ENCODE peak calls at places on chromosomes 16 and 17, in five cellular contexts. One of them, this sample, is unnamed.

GRCh38 chr16:74666425-74667214 is at the start of gene RFWD3:
- DNase-seq in A549: peak; percentile 100
- DNase-seq in tibial nerve: peak; percentile 94
- DNase-seq in fibroblast of pulmonary artery: peak; percentile 99
- DNase-seq in uterus: peak; percentile 96
- DNase-seq in this sample: peak; percentile 97

GRCh38 chr17:33260638-33261037 is 32.5 kb downstream of the ASIC2 start:
- DNase-seq in fibroblast of pulmonary artery: no peak
- DNase-seq in A549: no peak
- DNase-seq in tibial nerve: no peak
- DNase-seq in uterus: no peak
- DNase-seq in this sample: no peak

GRCh38 chr17:75093543-75094158 is 5.9 kb downstream of the SLC16A5 start:
- DNase-seq in tibial nerve: no peak
- DNase-seq in A549: no peak
- DNase-seq in fibroblast of pulmonary artery: no peak
- DNase-seq in uterus: no peak
- DNase-seq in this sample: peak; percentile 70

GRCh38 chr17:80270104-80270503 is 9.5 kb downstream of the RNF213 start:
- DNase-seq in uterus: no peak
- DNase-seq in fibroblast of pulmonary artery: no peak
- DNase-seq in tibial nerve: no peak
- DNase-seq in A549: no peak
- DNase-seq in this sample: no peak

GRCh38 chr17:78058001-78058400 is 70.6 kb downstream of the TMC6 start:
- DNase-seq in fibroblast of pulmonary artery: no peak
- DNase-seq in A549: no peak
- DNase-seq in uterus: no peak
- DNase-seq in tibial nerve: no peak
- DNase-seq in this sample: no peak

GRCh38 chr16:77043076-77043475 is 147.9 kb upstream of the MON1B start:
- DNase-seq in A549: peak; percentile 14
- DNase-seq in fibroblast of pulmonary artery: peak; percentile 56
- DNase-seq in tibial nerve: no peak
- DNase-seq in uterus: no peak
- DNase-seq in this sample: no peak

GRCh38 chr16:57255686-57256415 is 10.8 kb downstream of the ARL2BP start:
- DNase-seq in fibroblast of pulmonary artery: no peak
- DNase-seq in tibial nerve: no peak
- DNase-seq in A549: no peak
- DNase-seq in uterus: no peak
- DNase-seq in this sample: no peak

GRCh38 chr16:23597003-23597756 is 1.1 kb upstream of the NDUFAB1 start:
- DNase-seq in tibial nerve: no peak
- DNase-seq in fibroblast of pulmonary artery: peak; percentile 18
- DNase-seq in A549: peak; percentile 23
- DNase-seq in uterus: no peak
- DNase-seq in this sample: no peak

GRCh38 chr16:13510425-13511151 is 409.4 kb upstream of the ERCC4 start:
- DNase-seq in fibroblast of pulmonary artery: no peak
- DNase-seq in uterus: no peak
- DNase-seq in tibial nerve: no peak
- DNase-seq in A549: no peak
- DNase-seq in this sample: no peak

GRCh38 chr17:61816538-61816937 is 46.8 kb downstream of the BRIP1 start:
- DNase-seq in A549: no peak
- DNase-seq in uterus: no peak
- DNase-seq in tibial nerve: no peak
- DNase-seq in fibroblast of pulmonary artery: no peak
- DNase-seq in this sample: no peak

GRCh38 chr17:73841431-73842060 is 197.3 kb upstream of the SDK2 start:
- DNase-seq in A549: peak; percentile 54
- DNase-seq in tibial nerve: no peak
- DNase-seq in fibroblast of pulmonary artery: no peak
- DNase-seq in uterus: no peak
- DNase-seq in this sample: no peak

GRCh38 chr17:51456942-51457341 is 196.6 kb downstream of the UTP18 start:
- DNase-seq in A549: no peak
- DNase-seq in uterus: no peak
- DNase-seq in fibroblast of pulmonary artery: no peak
- DNase-seq in tibial nerve: no peak
- DNase-seq in this sample: no peak

GRCh38 chr17:29158515-29159275 is 21.5 kb downstream of the MYO18A start:
- DNase-seq in tibial nerve: no peak
- DNase-seq in uterus: no peak
- DNase-seq in A549: no peak
- DNase-seq in fibroblast of pulmonary artery: peak; percentile 72
- DNase-seq in this sample: no peak

GRCh38 chr17:50056217-50056960 is 479 bp downstream of the ITGA3 start:
- DNase-seq in uterus: peak; percentile 69
- DNase-seq in A549: no peak
- DNase-seq in tibial nerve: no peak
- DNase-seq in fibroblast of pulmonary artery: peak; percentile 71
- DNase-seq in this sample: peak; percentile 70

GRCh38 chr16:86355114-86355513 is 155.2 kb upstream of the FOXF1 start:
- DNase-seq in A549: no peak
- DNase-seq in fibroblast of pulmonary artery: no peak
- DNase-seq in tibial nerve: no peak
- DNase-seq in uterus: no peak
- DNase-seq in this sample: no peak

GRCh38 chr17:41024702-41025101 is 2.3 kb downstream of the KRTAP1-5 start:
- DNase-seq in fibroblast of pulmonary artery: no peak
- DNase-seq in tibial nerve: no peak
- DNase-seq in A549: no peak
- DNase-seq in uterus: no peak
- DNase-seq in this sample: no peak

GRCh38 chr17:956905-957304 is 22.7 kb downstream of the NXN start:
- DNase-seq in uterus: no peak
- DNase-seq in A549: peak; percentile 69
- DNase-seq in fibroblast of pulmonary artery: no peak
- DNase-seq in tibial nerve: no peak
- DNase-seq in this sample: no peak

GRCh38 chr17:1830288-1830687 is 483 bp downstream of the RPA1 start:
- DNase-seq in A549: peak; percentile 33
- DNase-seq in uterus: no peak
- DNase-seq in fibroblast of pulmonary artery: no peak
- DNase-seq in tibial nerve: no peak
- DNase-seq in this sample: no peak

GRCh38 chr17:49061524-49061943 is 64.3 kb downstream of the IGF2BP1 start:
- DNase-seq in A549: no peak
- DNase-seq in tibial nerve: no peak
- DNase-seq in uterus: no peak
- DNase-seq in fibroblast of pulmonary artery: peak; percentile 14
- DNase-seq in this sample: no peak

GRCh38 chr17:72554508-72554907 is 433.7 kb downstream of the SOX9 start:
- DNase-seq in fibroblast of pulmonary artery: no peak
- DNase-seq in tibial nerve: no peak
- DNase-seq in A549: no peak
- DNase-seq in uterus: no peak
- DNase-seq in this sample: no peak

GRCh38 chr17:62627219-62627903 is at the start of gene MRC2:
- DNase-seq in A549: peak; percentile 86
- DNase-seq in tibial nerve: no peak
- DNase-seq in uterus: peak; percentile 84
- DNase-seq in fibroblast of pulmonary artery: peak; percentile 84
- DNase-seq in this sample: peak; percentile 68

GRCh38 chr16:81514041-81514559 is 69.5 kb downstream of the CMIP start:
- DNase-seq in A549: no peak
- DNase-seq in fibroblast of pulmonary artery: no peak
- DNase-seq in uterus: no peak
- DNase-seq in tibial nerve: no peak
- DNase-seq in this sample: no peak

GRCh38 chr17:78960945-78961344 is 18.8 kb downstream of the LGALS3BP start:
- DNase-seq in A549: no peak
- DNase-seq in fibroblast of pulmonary artery: peak; percentile 36
- DNase-seq in tibial nerve: no peak
- DNase-seq in uterus: no peak
- DNase-seq in this sample: peak; percentile 54

GRCh38 chr16:1960665-1961630 is 1.6 kb downstream of the NDUFB10 start:
- DNase-seq in A549: no peak
- DNase-seq in fibroblast of pulmonary artery: peak; percentile 32
- DNase-seq in tibial nerve: no peak
- DNase-seq in uterus: no peak
- DNase-seq in this sample: no peak
- H3K4me3 ChIP-seq in A549: peak overlapping the region; percentile 88
- H3K4me3 ChIP-seq in fibroblast of pulmonary artery: peak overlapping the region; percentile 89
- H3K4me3 ChIP-seq in tibial nerve: peak overlapping the region; percentile 87
- H3K4me3 ChIP-seq in uterus: no peak overlapping the region
- H3K4me3 ChIP-seq in this sample: no peak overlapping the region

DNA sequence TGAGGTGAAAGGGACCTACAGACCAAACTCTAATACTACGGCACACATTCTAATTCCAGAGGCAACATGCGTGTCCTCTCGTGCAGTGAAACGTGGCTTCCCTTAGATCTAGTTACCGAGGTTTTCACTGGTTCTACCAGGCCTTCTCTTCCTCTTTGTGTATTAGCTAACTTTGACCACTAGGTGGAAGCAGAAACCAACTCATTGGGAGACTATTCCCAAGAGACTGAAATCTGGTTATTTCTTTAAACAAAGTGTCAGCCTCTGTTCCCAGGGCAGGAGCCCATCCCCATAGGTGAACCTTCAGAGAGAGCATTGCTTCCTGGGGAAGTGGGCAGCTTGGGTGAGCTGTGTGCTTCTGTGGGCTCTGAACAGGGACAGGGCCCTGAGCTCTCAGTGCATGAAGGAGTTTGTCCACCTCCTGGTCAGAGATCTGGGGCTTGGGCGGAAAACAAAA is 19.7 kb upstream of the RCVRN start:
- DNase-seq in fibroblast of pulmonary artery: peak; percentile 78
- DNase-seq in A549: peak; percentile 78
- DNase-seq in tibial nerve: no peak
- DNase-seq in uterus: no peak
- DNase-seq in this sample: no peak
- TF ChIP-seq CTCF in fibroblast of pulmonary artery: peak; percentile 85
- TF ChIP-seq CTCF in A549: peak; percentile 90
- TF ChIP-seq CTCF in tibial nerve: peak; percentile 92
- TF ChIP-seq CTCF in uterus: peak; percentile 92
- TF ChIP-seq CTCF in this sample: peak; percentile 66

GRCh38 chr16:63976345-63976744 is 1145.5 kb downstream of the CDH11 start:
- DNase-seq in uterus: no peak
- DNase-seq in fibroblast of pulmonary artery: no peak
- DNase-seq in A549: no peak
- DNase-seq in tibial nerve: no peak
- DNase-seq in this sample: no peak

GRCh38 chr16:63983401-63983800 is 1138.5 kb downstream of the CDH11 start:
- DNase-seq in uterus: no peak
- DNase-seq in tibial nerve: no peak
- DNase-seq in A549: no peak
- DNase-seq in fibroblast of pulmonary artery: no peak
- DNase-seq in this sample: no peak

GRCh38 chr16:63982156-63982555 is 1139.7 kb downstream of the CDH11 start:
- DNase-seq in fibroblast of pulmonary artery: no peak
- DNase-seq in uterus: no peak
- DNase-seq in A549: no peak
- DNase-seq in tibial nerve: no peak
- DNase-seq in this sample: no peak

GRCh38 chr16:63978240-63978639 is 1143.6 kb downstream of the CDH11 start:
- DNase-seq in tibial nerve: no peak
- DNase-seq in uterus: no peak
- DNase-seq in A549: no peak
- DNase-seq in fibroblast of pulmonary artery: no peak
- DNase-seq in this sample: no peak

GRCh38 chr16:63981639-63982038 is 1140.2 kb downstream of the CDH11 start:
- DNase-seq in tibial nerve: no peak
- DNase-seq in uterus: no peak
- DNase-seq in A549: no peak
- DNase-seq in fibroblast of pulmonary artery: no peak
- DNase-seq in this sample: no peak
- H3K4me3 ChIP-seq in tibial nerve: no peak overlapping the region
- H3K4me3 ChIP-seq in uterus: no peak overlapping the region
- H3K4me3 ChIP-seq in A549: no peak overlapping the region
- H3K4me3 ChIP-seq in fibroblast of pulmonary artery: no peak overlapping the region
- H3K4me3 ChIP-seq in this sample: no peak overlapping the region

DNA sequence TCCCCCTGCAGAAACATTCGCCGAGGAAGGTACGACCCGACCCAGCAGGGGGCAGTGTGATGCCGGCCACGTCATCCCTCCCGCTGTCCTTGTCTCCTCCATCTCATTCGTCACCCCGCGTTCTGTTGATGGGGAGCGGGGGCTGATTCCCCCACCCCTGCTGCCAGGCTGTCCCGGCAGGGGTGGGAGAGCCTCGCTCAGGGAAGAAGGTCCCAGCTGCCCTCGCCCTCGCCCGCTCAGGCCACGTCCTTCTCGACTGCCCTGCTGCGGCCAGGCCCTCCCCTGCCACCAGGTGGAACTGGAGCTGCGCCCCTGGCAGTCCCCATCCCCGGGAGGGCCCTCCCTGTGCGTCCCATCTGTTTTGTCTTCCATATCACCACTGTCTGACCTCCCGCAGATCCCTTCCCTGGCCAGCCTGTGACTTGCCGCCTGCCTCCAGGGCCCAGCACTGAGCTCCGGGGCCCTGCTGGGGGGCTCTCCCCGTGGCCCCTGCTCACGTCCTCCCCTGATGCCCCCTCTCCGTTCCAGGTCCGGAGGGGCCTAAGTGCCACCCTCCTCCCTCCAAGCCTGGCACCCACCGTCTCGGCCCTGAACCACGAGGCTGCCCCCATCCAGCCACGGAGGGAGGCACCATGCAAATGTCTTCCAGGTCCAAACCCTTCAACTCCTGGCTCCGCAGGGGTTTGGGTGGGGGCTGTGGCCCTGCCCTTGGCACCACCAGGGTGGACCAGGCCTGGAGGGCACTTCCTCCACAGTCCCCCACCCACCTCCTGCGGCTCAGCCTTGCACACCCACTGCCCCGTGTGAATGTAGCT is 20.6 kb downstream of the ADAM11 start:
- DNase-seq in tibial nerve: peak; percentile 47
- DNase-seq in uterus: peak; percentile 81
- DNase-seq in fibroblast of pulmonary artery: peak; percentile 74
- DNase-seq in A549: peak; percentile 95
- DNase-seq in this sample: peak; percentile 74
- TF ChIP-seq CTCF in tibial nerve: peak; percentile 90
- TF ChIP-seq CTCF in uterus: peak; percentile 92
- TF ChIP-seq CTCF in fibroblast of pulmonary artery: peak; percentile 74
- TF ChIP-seq CTCF in A549: peak; percentile 99
- TF ChIP-seq CTCF in this sample: peak; percentile 63

This sample was measured in lung.